ENCODE peak calls at places on chromosomes 16 and 17, in seven cellular contexts. A, E, N, B, G, M and U are unnamed samples.

GRCh38 chr17:79947351-79948031 is 88.2 kb downstream of the TBC1D16 start:
- DNase-seq in A (no peak), E (no peak), N (no peak), B (no peak), G (no peak), M (no peak), U (peak)

GRCh38 chr17:31570231-31570630 is 178.8 kb downstream of the RAB11FIP4 start:
- DNase-seq in A (no peak), E (no peak), N (no peak), B (no peak), G (no peak), M (no peak), U (no peak)

GRCh38 chr16:88769617-88770458 is 15.2 kb downstream of the PIEZO1 start:
- DNase-seq in A (no peak), E (no peak), N (no peak), B (peak), G (no peak), M (no peak), U (no peak)

GRCh38 chr17:57747221-57748017 is 2.3 kb upstream of the CCDC182 start:
- DNase-seq in A (peak), E (peak), N (peak), B (peak), G (no peak), M (peak), U (peak)

GRCh38 chr16:17850626-17851265 is 380.0 kb upstream of the XYLT1 start:
- DNase-seq in A (no peak), E (no peak), N (no peak), B (no peak), G (no peak), M (no peak), U (no peak)

GRCh38 chr17:62898239-62898864 is 67.7 kb upstream of the TANC2 start:
- DNase-seq in A (no peak), E (peak), N (no peak), B (no peak), G (no peak), M (no peak), U (peak)

GRCh38 chr17:29179232-29180036 is 764 bp downstream of the MYO18A start:
- DNase-seq in A (no peak), E (no peak), N (no peak), B (no peak), G (no peak), M (no peak), U (no peak)

GRCh38 chr16:30004811-30005242 is 6.0 kb downstream of the DOC2A start:
- DNase-seq in A (no peak), E (no peak), N (no peak), B (no peak), G (no peak), M (no peak), U (no peak)

GRCh38 chr16:14014284-14014625 is 56.9 kb upstream of the MRTFB start:
- DNase-seq in A (no peak), E (no peak), N (no peak), B (no peak), G (no peak), M (no peak), U (no peak)

GRCh38 chr17:42814633-42815399 is 9.3 kb downstream of the BECN1 start:
- DNase-seq in A (no peak), E (peak), N (no peak), B (no peak), G (no peak), M (peak), U (peak)

GRCh38 chr17:51012538-51012937 is 108.1 kb downstream of the SPAG9 start:
- DNase-seq in A (no peak), E (no peak), N (no peak), B (no peak), G (no peak), M (no peak), U (no peak)